ENCODE peak calls at places on chromosomes 4 and X, in seven cellular contexts. Y is choroid plexus epithelial cell, J is ascending aorta, D is lower lobe of right lung, X is GM06990, T is dorsolateral prefrontal cortex, B is mesothelial cell of epicardium. Q is an unnamed sample.

GRCh38 chr4:42953316-42953715 is 60.8 kb downstream of the GRXCR1 start:
- DNase-seq in Y (no peak), J (no peak), D (no peak), X (no peak), T (no peak), B (no peak), Q (no peak)

GRCh38 chr4:40916880-40917279 is 167.1 kb downstream of the NSUN7 start:
- DNase-seq in Y (peak), J (peak), D (peak), X (no peak), T (no peak), B (no peak), Q (peak)

GRCh38 chr4:169147217-169147616 is 123.5 kb downstream of the SH3RF1 start:
- DNase-seq in Y (peak), J (no peak), D (no peak), X (no peak), T (no peak), B (no peak), Q (no peak)

GRCh38 chrX:71366674-71367256 is 608 bp downstream of the TAF1 start:
- DNase-seq in Y (peak), J (no peak), D (peak), X (peak), T (no peak), B (no peak), Q (no peak)

GRCh38 chr4:135098061-135098460 is 896.5 kb upstream of the PABPC4L start:
- DNase-seq in Y (no peak), J (no peak), D (no peak), X (no peak), T (no peak), B (no peak), Q (no peak)

GRCh38 chrX:24231169-24231568 is 81.6 kb downstream of the ZFX start:
- DNase-seq in Y (peak), J (no peak), D (no peak), X (no peak), T (no peak), B (no peak), Q (peak)

GRCh38 chrX:136816970-136817369 is 36.2 kb upstream of the ARHGEF6 start:
- DNase-seq in Y (peak), J (no peak), D (no peak), X (no peak), T (no peak), B (no peak), Q (no peak)

GRCh38 chr4:5747746-5748365 is 36.9 kb downstream of the EVC start:
- DNase-seq in Y (peak), J (peak), D (no peak), X (no peak), T (no peak), B (no peak), Q (no peak)

GRCh38 chr4:146511381-146511780 is 10.4 kb downstream of the SLC10A7 start:
- DNase-seq in Y (no peak), J (no peak), D (no peak), X (no peak), T (no peak), B (no peak), Q (no peak)

GRCh38 chr4:182562350-182562749 is 319.1 kb downstream of the TENM3 start:
- DNase-seq in Y (peak), J (no peak), D (no peak), X (no peak), T (no peak), B (no peak), Q (no peak)

GRCh38 chrX:69277961-69278795 is 112.9 kb upstream of the PJA1 start:
- DNase-seq in Y (no peak), J (no peak), D (no peak), X (no peak), T (no peak), B (no peak), Q (no peak)

GRCh38 chrX:10597871-10598270 is 22.5 kb downstream of the MID1 start:
- DNase-seq in Y (peak), J (no peak), D (no peak), X (no peak), T (no peak), B (no peak), Q (no peak)

GRCh38 chrX:51825432-51825831 is 68.0 kb upstream of the MAGED1 start:
- DNase-seq in Y (peak), J (no peak), D (no peak), X (no peak), T (no peak), B (no peak), Q (no peak)

GRCh38 chrX:152853986-152854385 is 23.1 kb downstream of the NSDHL start:
- DNase-seq in Y (no peak), J (no peak), D (no peak), X (no peak), T (no peak), B (no peak), Q (no peak)

GRCh38 chrX:71618303-71618721 is at the start of gene CXCR3:
- DNase-seq in Y (no peak), J (peak), D (peak), X (peak), T (no peak), B (no peak), Q (peak)

GRCh38 chrX:6558979-6559378 is 24.1 kb upstream of the VCX3A start:
- DNase-seq in Y (no peak), J (no peak), D (no peak), X (no peak), T (no peak), B (no peak), Q (no peak)

GRCh38 chr4:105714932-105715331 is 6.3 kb downstream of the GSTCD start:
- DNase-seq in Y (no peak), J (no peak), D (no peak), X (no peak), T (no peak), B (no peak), Q (no peak)

GRCh38 chrX:133792198-133792953 is 193.0 kb downstream of the GPC3 start:
- DNase-seq in Y (peak), J (peak), D (peak), X (no peak), T (peak), B (peak), Q (peak)

GRCh38 chrX:136437774-136438173 is 50.0 kb upstream of the BRS3 start:
- DNase-seq in Y (no peak), J (no peak), D (no peak), X (no peak), T (no peak), B (no peak), Q (no peak)

GRCh38 chr4:147103403-147103946 is 157.8 kb upstream of the TTC29 start:
- DNase-seq in Y (peak), J (peak), D (no peak), X (no peak), T (no peak), B (no peak), Q (no peak)

DNA sequence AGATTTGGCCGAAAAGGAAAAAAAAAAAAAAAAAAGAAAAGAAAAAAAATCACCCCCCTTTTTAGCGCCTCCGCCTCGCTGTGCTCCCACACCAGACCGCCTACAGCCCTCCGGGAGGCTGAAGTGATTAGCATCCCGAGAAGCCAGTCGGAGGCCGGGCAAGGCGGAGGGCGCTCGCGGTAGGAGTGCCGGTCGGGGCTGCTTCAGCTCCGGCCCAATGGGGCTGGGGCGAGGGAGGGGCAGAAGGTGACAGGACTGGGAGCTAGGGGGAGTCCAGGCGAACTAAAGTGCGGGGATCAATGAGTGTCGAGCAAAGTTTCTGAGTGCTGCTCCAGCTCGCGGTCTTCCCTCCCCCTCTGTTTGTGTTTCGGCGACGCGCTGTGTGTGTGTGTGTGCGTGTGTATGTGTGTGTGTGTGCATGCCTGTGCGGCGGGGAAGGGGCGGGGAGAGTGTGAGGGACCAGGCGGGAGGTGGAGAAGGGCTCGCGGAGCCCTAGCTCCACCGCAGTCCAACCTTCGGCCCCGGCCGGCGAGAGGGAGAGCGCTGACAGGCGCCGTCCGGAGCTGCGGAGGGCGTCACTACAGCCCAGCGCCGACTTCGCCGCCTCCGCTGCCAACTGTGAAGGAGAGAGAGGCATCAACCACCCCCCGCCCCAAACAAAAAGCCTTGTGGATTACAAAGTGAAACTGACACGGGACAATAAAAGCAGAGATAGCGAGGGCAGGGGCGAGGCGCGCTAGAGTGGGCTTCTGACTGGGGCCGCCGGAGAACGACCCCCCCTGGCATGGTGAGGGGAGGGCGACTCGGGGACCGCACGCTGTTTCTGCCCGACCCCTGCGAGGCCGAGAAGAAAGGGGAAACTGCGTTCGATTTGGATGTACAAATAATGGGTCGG is at the start of gene FAT4:
- DNase-seq in Y (peak), J (peak), D (peak), X (peak), T (peak), B (peak), Q (peak)
- TF ChIP-seq CTCF in Y (peak), J (no peak), D (no peak), X (no peak), T (no peak), B (no peak), Q (no peak)

DNA sequence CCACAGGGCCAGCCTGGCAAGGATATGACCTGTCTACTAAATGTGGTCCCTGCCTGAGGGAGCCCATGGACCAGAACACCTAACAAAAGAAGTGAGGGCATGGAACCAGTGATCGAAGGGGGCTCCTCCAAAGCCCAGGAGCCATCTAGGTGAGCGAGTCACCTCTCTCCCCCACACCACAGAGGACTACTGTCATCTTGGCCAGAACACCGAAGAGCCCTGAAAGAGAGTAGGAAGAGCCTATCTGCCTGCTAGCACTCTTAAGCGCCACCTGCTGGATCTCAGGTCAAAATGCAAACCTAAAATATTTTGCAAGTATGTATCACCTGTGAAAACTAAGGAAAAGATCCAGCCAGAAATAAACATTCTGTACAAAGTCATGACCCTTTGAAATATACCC is 137.9 kb upstream of the ZXDB start:
- DNase-seq in Y (peak), J (no peak), D (no peak), X (peak), T (no peak), B (no peak), Q (peak)
- TF ChIP-seq CTCF in Y (peak), J (no peak), D (peak), X (peak), T (no peak), B (no peak), Q (peak)

GRCh38 chrX:112048707-112049106 is 33.9 kb downstream of the TRPC5 start:
- DNase-seq in Y (no peak), J (no peak), D (no peak), X (no peak), T (no peak), B (no peak), Q (no peak)
- TF ChIP-seq CTCF in Y (no peak), J (no peak), D (no peak), X (no peak), T (no peak), B (no peak), Q (no peak)

GRCh38 chr4:1050486-1051213 is 39.2 kb downstream of the FGFRL1 start:
- DNase-seq in Y (no peak), J (no peak), D (no peak), X (no peak), T (peak), B (no peak), Q (no peak)
- TF ChIP-seq CTCF in Y (peak), J (no peak), D (no peak), X (no peak), T (no peak), B (peak), Q (no peak)

DNA sequence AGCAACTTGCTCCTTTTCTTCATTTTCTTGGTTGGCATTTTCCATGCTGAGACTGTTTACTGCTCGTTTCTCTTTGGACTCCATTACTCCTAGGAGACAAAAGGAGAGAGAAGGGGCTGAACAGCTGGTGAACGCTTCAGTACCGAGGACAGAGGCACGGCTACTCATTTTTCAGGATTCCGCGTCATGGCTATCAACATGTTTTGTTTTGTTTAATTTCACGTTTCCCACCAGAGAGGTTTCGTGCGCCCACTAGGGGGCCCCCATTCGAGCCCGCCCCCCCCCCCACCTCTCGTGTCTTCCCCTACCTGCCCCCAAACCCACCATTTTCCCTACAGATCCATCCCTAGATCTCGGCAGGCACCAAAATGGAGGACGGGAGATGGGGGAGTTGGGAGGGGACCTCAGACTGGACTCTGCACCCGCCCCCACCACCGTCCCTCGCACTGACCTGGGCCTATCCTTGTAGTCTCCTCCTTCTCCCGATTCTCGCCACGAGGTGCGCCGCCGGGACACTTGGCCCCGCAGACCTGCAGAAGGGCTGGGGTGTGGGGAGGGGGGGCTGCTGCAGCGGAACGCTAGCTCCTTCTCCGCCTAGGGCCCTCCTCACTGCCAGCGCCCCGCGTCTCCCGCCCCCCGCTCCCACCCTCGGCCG is 653 bp downstream of the BEX1 start:
- DNase-seq in Y (peak), J (no peak), D (no peak), X (no peak), T (peak), B (no peak), Q (peak)
- TF ChIP-seq CTCF in Y (peak), J (no peak), D (no peak), X (no peak), T (no peak), B (peak), Q (no peak)

Q was measured in GM13977.